ENCODE peak calls at places on chromosome 19, in eight cellular contexts. P is tibial artery, S is ovary, A is neural progenitor cell, C is aorta, H is cardiac muscle cell, U is esophagus squamous epithelium, M is H9. Q is an unnamed sample.

GRCh38 chr19:13091400-13092161 is 11.1 kb downstream of the LYL1 start:
- DNase-seq in P (peak; percentile 85), S (peak; percentile 86), A (peak; percentile 59), C (peak; percentile 92), H (no peak), U (no peak), M (peak; percentile 59), Q (no peak)

GRCh38 chr19:55526216-55527196 is 10.4 kb downstream of the SBK2 start:
- DNase-seq in P (no peak), S (no peak), A (no peak), C (no peak), H (peak; percentile 56), U (no peak), M (no peak), Q (peak; percentile 50)

GRCh38 chr19:50457300-50457699 is 19.0 kb upstream of the EMC10 start:
- DNase-seq in P (no peak), S (no peak), A (no peak), C (no peak), H (no peak), U (no peak), M (no peak), Q (no peak)

GRCh38 chr19:12689581-12690216 is 1.9 kb downstream of the GNG14 start:
- DNase-seq in P (no peak), S (no peak), A (no peak), C (no peak), H (no peak), U (no peak), M (no peak), Q (no peak)

GRCh38 chr19:16655727-16656126 is 4.2 kb downstream of the SMIM7 start:
- DNase-seq in P (no peak), S (no peak), A (no peak), C (no peak), H (no peak), U (no peak), M (no peak), Q (no peak)

GRCh38 chr19:1151917-1152601 is 22.0 kb downstream of the SBNO2 start:
- DNase-seq in P (peak; percentile 51), S (peak; percentile 58), A (no peak), C (no peak), H (no peak), U (no peak), M (no peak), Q (peak; percentile 81)

GRCh38 chr19:10624585-10624984 is 768 bp upstream of the SLC44A2 start:
- DNase-seq in P (no peak), S (no peak), A (no peak), C (no peak), H (no peak), U (no peak), M (no peak), Q (no peak)

GRCh38 chr19:19447536-19448237 is 42.2 kb downstream of the GATAD2A start:
- DNase-seq in P (no peak), S (no peak), A (no peak), C (no peak), H (no peak), U (no peak), M (peak; percentile 31), Q (peak; percentile 41)

GRCh38 chr19:55424518-55424917 is 16.9 kb upstream of the UBE2S start:
- DNase-seq in P (no peak), S (no peak), A (no peak), C (no peak), H (no peak), U (no peak), M (no peak), Q (no peak)

GRCh38 chr19:4295972-4296771 is 6.0 kb downstream of the TMIGD2 start:
- DNase-seq in P (no peak), S (no peak), A (no peak), C (no peak), H (no peak), U (no peak), M (peak; percentile 63), Q (no peak)

GRCh38 chr19:45498411-45499195 is at the start of gene PPM1N:
- DNase-seq in P (no peak), S (no peak), A (peak; percentile 84), C (no peak), H (peak; percentile 40), U (no peak), M (peak; percentile 86), Q (no peak)

GRCh38 chr19:44005968-44006367 is 3.2 kb downstream of the ZNF230 start:
- DNase-seq in P (no peak), S (no peak), A (no peak), C (no peak), H (no peak), U (no peak), M (no peak), Q (no peak)

GRCh38 chr19:45640849-45641273 is 1.7 kb upstream of the EML2 start:
- DNase-seq in P (no peak), S (no peak), A (peak; percentile 58), C (no peak), H (peak; percentile 46), U (no peak), M (peak; percentile 86), Q (peak; percentile 33)

GRCh38 chr19:14149509-14149994 is 13.2 kb upstream of the ASF1B start:
- DNase-seq in P (peak; percentile 85), S (peak; percentile 76), A (no peak), C (peak; percentile 90), H (no peak), U (no peak), M (no peak), Q (peak; percentile 46)

GRCh38 chr19:1291761-1292418 is 6.2 kb downstream of the EFNA2 start:
- DNase-seq in P (no peak), S (no peak), A (no peak), C (no peak), H (no peak), U (no peak), M (no peak), Q (peak; percentile 70)

GRCh38 chr19:7679017-7679720 is 1.5 kb upstream of the TRAPPC5 start:
- DNase-seq in P (no peak), S (no peak), A (no peak), C (no peak), H (no peak), U (no peak), M (no peak), Q (peak; percentile 37)

GRCh38 chr19:4425531-4425930 is 23.1 kb downstream of the CHAF1A start:
- DNase-seq in P (no peak), S (no peak), A (no peak), C (no peak), H (no peak), U (no peak), M (no peak), Q (no peak)

GRCh38 chr19:38228005-38228377 is 4.0 kb upstream of the DPF1 start:
- DNase-seq in P (no peak), S (no peak), A (peak; percentile 38), C (no peak), H (no peak), U (no peak), M (no peak), Q (no peak)

GRCh38 chr19:50979758-50980157 is 4.0 kb downstream of the KLK7 start:
- DNase-seq in P (no peak), S (no peak), A (no peak), C (peak; percentile 25), H (no peak), U (no peak), M (no peak), Q (no peak)

GRCh38 chr19:54147676-54148075 is 10.1 kb downstream of the CNOT3 start:
- DNase-seq in P (no peak), S (peak; percentile 73), A (no peak), C (no peak), H (no peak), U (no peak), M (no peak), Q (no peak)

GRCh38 chr19:51157265-51157664 is 15.2 kb downstream of the SIGLEC7 start:
- DNase-seq in P (no peak), S (no peak), A (no peak), C (no peak), H (no peak), U (no peak), M (no peak), Q (no peak)

GRCh38 chr19:33811736-33812387 is 15.2 kb downstream of the KCTD15 start:
- DNase-seq in P (no peak), S (no peak), A (no peak), C (peak; percentile 25), H (no peak), U (no peak), M (no peak), Q (no peak)

GRCh38 chr19:33810821-33811220 is 14.2 kb downstream of the KCTD15 start:
- DNase-seq in P (no peak), S (no peak), A (no peak), C (no peak), H (no peak), U (no peak), M (no peak), Q (no peak)

GRCh38 chr19:33811246-33811645 is 14.6 kb downstream of the KCTD15 start:
- DNase-seq in P (no peak), S (no peak), A (no peak), C (peak; percentile 72), H (no peak), U (no peak), M (no peak), Q (no peak)

GRCh38 chr19:33808399-33808798 is 11.7 kb downstream of the KCTD15 start:
- DNase-seq in P (no peak), S (no peak), A (no peak), C (no peak), H (no peak), U (no peak), M (no peak), Q (no peak)

GRCh38 chr19:33809960-33810359 is 13.3 kb downstream of the KCTD15 start:
- DNase-seq in P (no peak), S (no peak), A (no peak), C (peak; percentile 68), H (no peak), U (no peak), M (no peak), Q (no peak)
- H3K9me3 ChIP-seq in P (no peaks in the 10 kb centered on the region), S (no peaks in the 10 kb centered on the region), A (no peaks in the 10 kb centered on the region), C (no peaks in the 10 kb centered on the region), H (no peaks in the 10 kb centered on the region), U (no peaks in the 10 kb centered on the region), M (no peaks in the 10 kb centered on the region), Q (no peaks in the 10 kb centered on the region)

GRCh38 chr19:29845576-29846176 is 33.9 kb downstream of the CCNE1 start:
- DNase-seq in P (no peak), S (peak; percentile 32), A (peak; percentile 38), C (peak; percentile 72), H (peak; percentile 53), U (no peak), M (peak; percentile 60), Q (no peak)
- H3K27ac ChIP-seq in P (peak overlapping the region; percentile 76), S (peak overlapping the region; percentile 90), A (peak overlapping the region; percentile 12), C (no peak overlapping the region), H (peak overlapping the region; percentile 61), U (peak overlapping the region; percentile 95), M (no peak overlapping the region), Q (peak overlapping the region; percentile 89)

DNA sequence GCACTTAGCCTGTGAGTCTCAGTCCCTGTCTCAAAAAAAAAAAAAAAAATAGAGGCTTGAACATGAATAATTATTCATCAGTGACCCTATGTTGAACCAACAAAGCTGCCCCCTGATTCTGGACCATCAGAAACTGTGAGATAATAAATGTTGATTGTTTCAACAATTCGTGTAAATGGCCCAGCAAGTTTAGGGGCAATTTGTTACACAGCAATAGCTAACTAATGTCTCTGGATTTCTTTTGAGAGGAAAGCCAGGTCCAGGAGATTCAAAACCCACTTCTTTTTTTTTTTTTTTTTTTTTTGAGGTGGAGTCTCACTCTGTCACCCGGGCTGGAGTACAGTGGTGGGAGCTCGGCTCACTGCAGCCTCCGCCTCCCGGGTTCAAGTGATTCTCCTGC is 12.5 kb upstream of the TLE6 start:
- DNase-seq in P (no peak), S (no peak), A (no peak), C (no peak), H (no peak), U (no peak), M (no peak), Q (no peak)
- H3K4me1 ChIP-seq in P (peaks cover 12% of the 10 kb centered on the region), S (peaks cover 6% of the 10 kb centered on the region), A (no peaks in the 10 kb centered on the region), C (no peaks in the 10 kb centered on the region), H (peaks cover 4% of the 10 kb centered on the region), U (peaks cover 5% of the 10 kb centered on the region), M (no peaks in the 10 kb centered on the region), Q (peaks cover 25% of the 10 kb centered on the region)

GRCh38 chr19:18262917-18263316 is 11.3 kb downstream of the IQCN start:
- DNase-seq in P (no peak), S (peak; percentile 24), A (no peak), C (no peak), H (no peak), U (no peak), M (no peak), Q (no peak)
- H3K9me3 ChIP-seq in P (no peaks in the 10 kb centered on the region), S (no peaks in the 10 kb centered on the region), A (no peaks in the 10 kb centered on the region), C (no peaks in the 10 kb centered on the region), H (no peaks in the 10 kb centered on the region), U (no peaks in the 10 kb centered on the region), M (no peaks in the 10 kb centered on the region), Q (no peaks in the 10 kb centered on the region)

Q was measured in upper lobe of left lung.